ENCODE peak calls at places on chromosome 12, in ten cellular contexts. F is bronchial epithelial cell; X is astrocyte of the cerebellum; E is dorsolateral prefrontal cortex; A is stomach; I is brain microvascular endothelial cell; Q is tibial nerve; J is endothelial cell of umbilical vein; U is CD8-positive, alpha-beta T cell; O is IMR-90. L is an unnamed sample.

GRCh38 chr12:93145086-93145485 is 216.0 kb upstream of the EEA1 start:
- DNase-seq in F (peak), X (no peak), E (no peak), A (no peak), I (no peak), Q (no peak), J (no peak), U (no peak), O (peak), L (no peak)

GRCh38 chr12:102954143-102954542 is 3.3 kb upstream of the ASCL1 start:
- DNase-seq in F (no peak), X (no peak), E (no peak), A (no peak), I (no peak), Q (no peak), J (no peak), U (no peak), O (no peak), L (no peak)

GRCh38 chr12:97924122-97924521 is 461.5 kb downstream of the RMST start:
- DNase-seq in F (no peak), X (no peak), E (no peak), A (no peak), I (no peak), Q (no peak), J (no peak), U (no peak), O (no peak), L (no peak)

GRCh38 chr12:4402996-4403395 is 23.5 kb upstream of the FGF23 start:
- DNase-seq in F (no peak), X (no peak), E (no peak), A (no peak), I (no peak), Q (no peak), J (no peak), U (no peak), O (no peak), L (no peak)

GRCh38 chr12:12776261-12776660 is 9.2 kb upstream of the APOLD1 start:
- DNase-seq in F (peak), X (no peak), E (no peak), A (peak), I (no peak), Q (no peak), J (peak), U (no peak), O (peak), L (no peak)

GRCh38 chr12:62848418-62848817 is 86.5 kb downstream of the PPM1H start:
- DNase-seq in F (peak), X (peak), E (no peak), A (no peak), I (peak), Q (no peak), J (no peak), U (no peak), O (peak), L (peak)

GRCh38 chr12:73308079-73308478 is 1035.9 kb downstream of the TRHDE start:
- DNase-seq in F (no peak), X (no peak), E (no peak), A (no peak), I (no peak), Q (no peak), J (no peak), U (no peak), O (no peak), L (no peak)

GRCh38 chr12:122795807-122796206 is 21.4 kb downstream of the CCDC62 start:
- DNase-seq in F (no peak), X (no peak), E (no peak), A (no peak), I (no peak), Q (no peak), J (no peak), U (no peak), O (no peak), L (no peak)

GRCh38 chr12:111598637-111599458 is at the start of gene ATXN2:
- DNase-seq in F (no peak), X (no peak), E (no peak), A (peak), I (no peak), Q (peak), J (peak), U (peak), O (no peak), L (peak)

GRCh38 chr12:31106101-31106803 is 32.6 kb downstream of the DDX11 start:
- DNase-seq in F (no peak), X (no peak), E (no peak), A (no peak), I (no peak), Q (no peak), J (no peak), U (no peak), O (no peak), L (no peak)

GRCh38 chr12:49881400-49882247 is 22.1 kb downstream of the FAIM2 start:
- DNase-seq in F (no peak), X (no peak), E (no peak), A (no peak), I (no peak), Q (no peak), J (no peak), U (no peak), O (no peak), L (no peak)

GRCh38 chr12:68453876-68454275 is 121.7 kb upstream of the MDM1 start:
- DNase-seq in F (no peak), X (no peak), E (no peak), A (no peak), I (peak), Q (no peak), J (no peak), U (no peak), O (no peak), L (peak)

GRCh38 chr12:56990648-56991318 is 15.6 kb downstream of the ZBTB39 start:
- DNase-seq in F (no peak), X (no peak), E (no peak), A (no peak), I (no peak), Q (no peak), J (no peak), U (no peak), O (no peak), L (no peak)

GRCh38 chr12:57868211-57868610 is 21.7 kb upstream of the CTDSP2 start:
- DNase-seq in F (no peak), X (no peak), E (no peak), A (no peak), I (no peak), Q (no peak), J (no peak), U (no peak), O (peak), L (no peak)

GRCh38 chr12:127121494-127122070 is 1145.4 kb upstream of the TMEM132C start:
- DNase-seq in F (no peak), X (no peak), E (no peak), A (no peak), I (no peak), Q (no peak), J (no peak), U (no peak), O (no peak), L (no peak)

GRCh38 chr12:85279449-85280137 is 427 bp upstream of the ALX1 start:
- DNase-seq in F (no peak), X (no peak), E (no peak), A (no peak), I (peak), Q (no peak), J (peak), U (no peak), O (no peak), L (peak)

GRCh38 chr12:18752280-18752920 is 14.5 kb downstream of the CAPZA3 start:
- DNase-seq in F (peak), X (peak), E (no peak), A (no peak), I (peak), Q (no peak), J (no peak), U (no peak), O (peak), L (peak)

GRCh38 chr12:42589465-42590323 is at the start of gene PRICKLE1:
- DNase-seq in F (no peak), X (peak), E (no peak), A (peak), I (peak), Q (no peak), J (peak), U (no peak), O (peak), L (peak)

GRCh38 chr12:19946549-19946948 is 421.8 kb upstream of the PDE3A start:
- DNase-seq in F (peak), X (peak), E (no peak), A (no peak), I (peak), Q (no peak), J (peak), U (no peak), O (peak), L (peak)

GRCh38 chr12:124768462-124769165 is 95.0 kb downstream of the SCARB1 start:
- DNase-seq in F (no peak), X (no peak), E (no peak), A (no peak), I (no peak), Q (no peak), J (no peak), U (no peak), O (peak), L (no peak)

GRCh38 chr12:108817909-108818308 is 39.5 kb downstream of the SSH1 start:
- DNase-seq in F (no peak), X (no peak), E (no peak), A (no peak), I (no peak), Q (no peak), J (no peak), U (no peak), O (no peak), L (no peak)

GRCh38 chr12:130104114-130104513 is 58.1 kb upstream of the FZD10 start:
- DNase-seq in F (no peak), X (no peak), E (no peak), A (no peak), I (no peak), Q (no peak), J (no peak), U (no peak), O (no peak), L (no peak)

GRCh38 chr12:123822804-123823203 is 60.7 kb downstream of the DNAH10 start:
- DNase-seq in F (no peak), X (no peak), E (no peak), A (no peak), I (no peak), Q (no peak), J (no peak), U (no peak), O (no peak), L (no peak)

GRCh38 chr12:43676183-43676813 is 82.3 kb downstream of the PUS7L start:
- DNase-seq in F (peak), X (no peak), E (no peak), A (no peak), I (no peak), Q (no peak), J (peak), U (no peak), O (peak), L (peak)

GRCh38 chr12:12976366-12976765 is 23.7 kb downstream of the HEBP1 start:
- DNase-seq in F (peak), X (peak), E (no peak), A (no peak), I (peak), Q (no peak), J (peak), U (no peak), O (peak), L (peak)

GRCh38 chr12:2475984-2476383 is 318.8 kb upstream of the FKBP4 start:
- DNase-seq in F (no peak), X (no peak), E (no peak), A (no peak), I (no peak), Q (no peak), J (no peak), U (no peak), O (no peak), L (no peak)

GRCh38 chr12:128853321-128854197 is at the start of gene GLT1D1:
- DNase-seq in F (no peak), X (no peak), E (no peak), A (no peak), I (no peak), Q (no peak), J (no peak), U (no peak), O (no peak), L (no peak)

GRCh38 chr12:23949212-23950010 is at the start of gene SOX5:
- DNase-seq in F (peak), X (peak), E (no peak), A (peak), I (peak), Q (peak), J (peak), U (no peak), O (peak), L (peak)

GRCh38 chr12:132105467-132105866 is 38.7 kb downstream of the DDX51 start:
- DNase-seq in F (no peak), X (no peak), E (no peak), A (no peak), I (no peak), Q (no peak), J (no peak), U (no peak), O (no peak), L (no peak)

DNA sequence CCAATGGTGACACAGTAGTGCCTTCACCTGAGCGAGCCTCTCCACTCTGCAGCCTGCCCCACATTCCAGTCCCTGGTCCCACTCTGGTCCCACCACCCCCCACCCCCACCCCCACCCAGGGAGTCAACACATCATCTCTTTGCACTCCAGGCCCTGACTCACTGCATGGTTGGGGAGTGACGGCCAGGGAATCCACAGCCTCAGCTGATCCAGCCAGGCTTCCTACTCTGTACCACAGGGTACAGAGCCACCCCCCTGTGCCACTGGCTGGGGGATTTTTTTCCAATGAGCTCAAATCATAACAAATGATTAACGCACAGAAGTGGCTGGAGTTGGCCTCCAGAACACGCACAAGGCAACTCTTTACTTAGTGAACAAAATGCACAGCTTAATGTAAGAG is 233.7 kb downstream of the NTF3 start:
- DNase-seq in F (no peak), X (no peak), E (no peak), A (no peak), I (peak), Q (no peak), J (no peak), U (no peak), O (peak), L (no peak)
- H3K4me3 ChIP-seq in F (no peak), X (no peak), E (no peak), A (no peak), I (no peak), Q (no peak), J (no peak), U (no peak), O (no peak), L (no peak)

DNA sequence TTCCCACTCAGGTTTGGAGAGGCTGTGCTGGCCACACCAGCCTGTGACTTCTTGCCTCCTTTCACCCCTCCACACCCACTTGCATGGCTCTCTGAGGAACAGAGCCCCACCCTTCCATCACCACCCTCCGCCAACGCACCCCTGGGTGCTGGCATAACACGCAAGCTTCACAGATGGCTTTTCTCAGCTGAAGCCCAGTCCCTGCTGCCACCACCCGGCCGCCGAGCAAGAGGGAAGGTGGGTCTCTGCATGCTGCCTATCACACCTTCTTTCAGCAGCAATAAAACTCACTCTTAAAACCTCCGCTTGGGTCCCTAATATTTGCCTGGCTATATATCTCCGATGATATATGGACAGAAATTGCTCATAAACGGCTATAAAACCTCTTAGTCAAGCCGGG is 41.6 kb downstream of the SMUG1 start:
- DNase-seq in F (no peak), X (no peak), E (no peak), A (peak), I (no peak), Q (peak), J (no peak), U (no peak), O (no peak), L (no peak)
- TF ChIP-seq CTCF in F (no peak), X (no peak), E (no peak), A (peak), I (no peak), Q (peak), J (no peak), U (no peak), O (no peak), L (no peak)

GRCh38 chr12:50927356-50927755 is 25.0 kb upstream of the HIGD1C start:
- DNase-seq in F (no peak), X (no peak), E (no peak), A (no peak), I (no peak), Q (no peak), J (peak), U (no peak), O (no peak), L (no peak)
- H3K4me3 ChIP-seq in F (no peak), X (peak), E (peak), A (peak), I (no peak), Q (peak), J (no peak), U (no peak), O (no peak), L (peak)

DNA sequence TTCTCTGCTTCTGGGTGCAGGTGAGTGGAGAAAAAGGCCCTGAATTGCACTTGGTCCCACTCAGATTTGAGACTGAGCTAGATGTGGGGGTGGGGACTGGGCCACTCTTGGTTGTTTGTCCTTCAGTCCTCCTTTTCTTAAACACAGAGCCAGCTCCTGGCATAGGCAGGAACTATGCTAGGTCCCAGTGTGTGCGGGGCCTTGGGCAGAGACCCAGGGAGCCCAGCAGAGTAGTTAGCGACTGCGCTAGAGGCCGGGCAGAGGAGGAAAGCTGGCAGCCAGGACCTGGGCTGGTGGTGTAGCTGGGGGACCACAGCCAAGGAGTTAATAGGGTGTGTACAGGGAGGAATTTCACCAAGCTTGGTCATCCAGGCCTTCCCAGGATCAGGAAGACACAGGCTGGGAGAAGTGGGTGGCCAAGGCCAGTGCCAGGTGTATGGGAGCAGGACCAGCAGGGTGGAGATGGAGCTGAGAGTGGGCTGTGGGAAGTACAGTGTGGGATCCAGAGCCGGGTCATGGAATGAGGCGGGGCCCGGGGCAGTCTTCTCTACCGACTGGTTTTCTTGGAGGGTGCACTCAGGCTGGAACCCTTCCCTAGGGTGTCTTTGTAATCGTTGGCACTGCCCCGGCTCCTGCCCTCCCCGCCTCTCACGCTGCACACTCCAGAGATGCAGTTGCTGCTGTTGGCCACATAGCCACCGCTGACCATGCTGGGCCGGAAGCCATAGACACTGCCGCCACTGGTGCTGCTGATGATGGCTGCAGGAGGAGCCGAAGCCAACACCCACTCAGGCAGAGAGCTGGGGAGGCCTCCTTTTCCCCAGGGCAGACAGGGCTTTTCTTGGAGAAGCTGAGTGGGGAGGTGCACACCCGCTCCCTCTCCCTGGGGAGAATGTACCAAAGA is 8.7 kb downstream of the KRT71 start:
- DNase-seq in F (peak), X (no peak), E (peak), A (no peak), I (no peak), Q (no peak), J (no peak), U (no peak), O (no peak), L (no peak)
- TF ChIP-seq CTCF in F (peak), X (no peak), E (peak), A (no peak), I (no peak), Q (no peak), J (no peak), U (no peak), O (no peak), L (no peak)

DNA sequence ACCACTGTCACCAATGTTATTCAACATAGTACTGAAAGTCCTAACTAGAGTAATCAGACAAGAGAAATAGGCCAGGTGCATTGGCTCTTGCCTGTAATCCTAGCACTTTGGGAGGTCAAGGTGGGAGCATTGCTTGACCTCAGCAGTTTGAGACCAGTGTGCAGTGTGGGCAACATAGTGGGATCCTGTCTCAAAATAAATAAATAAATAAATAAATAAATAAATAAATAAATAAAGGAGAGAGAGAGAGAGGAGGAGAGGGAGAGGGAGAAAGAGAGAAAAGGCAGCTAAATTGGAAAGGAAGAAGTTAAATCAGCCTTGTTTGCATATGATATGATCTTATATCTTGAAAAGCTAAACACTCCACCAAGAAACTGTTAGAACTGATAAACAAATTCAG is 115.3 kb downstream of the FAR2 start:
- DNase-seq in F (no peak), X (no peak), E (no peak), A (no peak), I (no peak), Q (no peak), J (no peak), U (no peak), O (no peak), L (no peak)
- H3K4me3 ChIP-seq in F (no peak), X (no peak), E (no peak), A (no peak), I (no peak), Q (no peak), J (no peak), U (no peak), O (no peak), L (no peak)

L was measured in choroid plexus epithelial cell.